ENCODE peak calls at places on chromosomes 2 and 18, in four cellular contexts. One of them, this sample, is unnamed.

GRCh38 chr18:67104700-67105284 is 411.7 kb downstream of the DSEL start:
- DNase-seq in activated naive CD4-positive, alpha-beta T cell: no peak
- DNase-seq in HFFc6: peak
- DNase-seq in Calu3: peak
- DNase-seq in this sample: peak

GRCh38 chr2:12389354-12390045 is 327.2 kb upstream of the TRIB2 start:
- DNase-seq in HFFc6: peak
- DNase-seq in Calu3: no peak
- DNase-seq in activated naive CD4-positive, alpha-beta T cell: no peak
- DNase-seq in this sample: peak

GRCh38 chr18:48111547-48111946 is 181.1 kb upstream of the SMAD2 start:
- DNase-seq in HFFc6: no peak
- DNase-seq in activated naive CD4-positive, alpha-beta T cell: no peak
- DNase-seq in Calu3: no peak
- DNase-seq in this sample: no peak

GRCh38 chr2:85444629-85445028 is 26.1 kb downstream of the SH2D6 start:
- DNase-seq in activated naive CD4-positive, alpha-beta T cell: no peak
- DNase-seq in HFFc6: no peak
- DNase-seq in Calu3: no peak
- DNase-seq in this sample: peak

GRCh38 chr2:223668302-223668998 is 66.3 kb upstream of the SCG2 start:
- DNase-seq in activated naive CD4-positive, alpha-beta T cell: no peak
- DNase-seq in Calu3: no peak
- DNase-seq in HFFc6: peak
- DNase-seq in this sample: peak

GRCh38 chr2:97760480-97761049 is 47.2 kb downstream of the ZAP70 start:
- DNase-seq in HFFc6: no peak
- DNase-seq in activated naive CD4-positive, alpha-beta T cell: no peak
- DNase-seq in Calu3: no peak
- DNase-seq in this sample: no peak

GRCh38 chr2:170747921-170748320 is 22.3 kb upstream of the ERICH2 start:
- DNase-seq in HFFc6: peak
- DNase-seq in Calu3: no peak
- DNase-seq in activated naive CD4-positive, alpha-beta T cell: no peak
- DNase-seq in this sample: peak

GRCh38 chr18:23906658-23907057 is 107.9 kb upstream of the TTC39C start:
- DNase-seq in HFFc6: peak
- DNase-seq in Calu3: no peak
- DNase-seq in activated naive CD4-positive, alpha-beta T cell: no peak
- DNase-seq in this sample: peak

GRCh38 chr2:99984781-99985525 is 157.4 kb downstream of the AFF3 start:
- DNase-seq in activated naive CD4-positive, alpha-beta T cell: no peak
- DNase-seq in HFFc6: no peak
- DNase-seq in Calu3: no peak
- DNase-seq in this sample: peak

GRCh38 chr2:7801212-7801611 is 880.6 kb upstream of the ID2 start:
- DNase-seq in activated naive CD4-positive, alpha-beta T cell: no peak
- DNase-seq in HFFc6: no peak
- DNase-seq in Calu3: no peak
- DNase-seq in this sample: no peak

GRCh38 chr18:2654828-2655152 is 736 bp upstream of the SMCHD1 start:
- DNase-seq in HFFc6: no peak
- DNase-seq in Calu3: no peak
- DNase-seq in activated naive CD4-positive, alpha-beta T cell: no peak
- DNase-seq in this sample: no peak

GRCh38 chr2:96146151-96146880 is 1.1 kb upstream of the DUSP2 start:
- DNase-seq in HFFc6: no peak
- DNase-seq in activated naive CD4-positive, alpha-beta T cell: peak
- DNase-seq in Calu3: no peak
- DNase-seq in this sample: no peak

GRCh38 chr2:95552911-95553310 is 38.9 kb upstream of the TRIM43 start:
- DNase-seq in Calu3: no peak
- DNase-seq in HFFc6: no peak
- DNase-seq in activated naive CD4-positive, alpha-beta T cell: no peak
- DNase-seq in this sample: peak

GRCh38 chr2:215505044-215505786 is 69.3 kb upstream of the FN1 start:
- DNase-seq in Calu3: no peak
- DNase-seq in activated naive CD4-positive, alpha-beta T cell: no peak
- DNase-seq in HFFc6: no peak
- DNase-seq in this sample: peak

GRCh38 chr2:109204412-109204811 is 75.4 kb downstream of the SH3RF3 start:
- DNase-seq in Calu3: peak
- DNase-seq in activated naive CD4-positive, alpha-beta T cell: no peak
- DNase-seq in HFFc6: no peak
- DNase-seq in this sample: no peak

GRCh38 chr2:32264422-32265149 is at the start of gene NLRC4:
- DNase-seq in Calu3: no peak
- DNase-seq in activated naive CD4-positive, alpha-beta T cell: no peak
- DNase-seq in HFFc6: no peak
- DNase-seq in this sample: no peak

GRCh38 chr2:197113221-197113831 is 186.8 kb upstream of the PGAP1 start:
- DNase-seq in activated naive CD4-positive, alpha-beta T cell: no peak
- DNase-seq in Calu3: no peak
- DNase-seq in HFFc6: no peak
- DNase-seq in this sample: peak

GRCh38 chr2:24855703-24856102 is 62.5 kb downstream of the CENPO start:
- DNase-seq in HFFc6: peak
- DNase-seq in Calu3: no peak
- DNase-seq in activated naive CD4-positive, alpha-beta T cell: no peak
- DNase-seq in this sample: peak

GRCh38 chr2:9668686-9669338 is 38.0 kb upstream of the YWHAQ start:
- DNase-seq in activated naive CD4-positive, alpha-beta T cell: no peak
- DNase-seq in Calu3: no peak
- DNase-seq in HFFc6: no peak
- DNase-seq in this sample: no peak

GRCh38 chr2:65228249-65228750 is 669 bp downstream of the ACTR2 start:
- DNase-seq in activated naive CD4-positive, alpha-beta T cell: no peak
- DNase-seq in Calu3: peak
- DNase-seq in HFFc6: peak
- DNase-seq in this sample: peak

GRCh38 chr2:137254081-137254480 is 488.7 kb downstream of the THSD7B start:
- DNase-seq in Calu3: no peak
- DNase-seq in HFFc6: no peak
- DNase-seq in activated naive CD4-positive, alpha-beta T cell: no peak
- DNase-seq in this sample: peak

GRCh38 chr2:70557171-70557838 is 3.7 kb upstream of the TGFA start:
- DNase-seq in Calu3: no peak
- DNase-seq in HFFc6: no peak
- DNase-seq in activated naive CD4-positive, alpha-beta T cell: no peak
- DNase-seq in this sample: no peak

GRCh38 chr2:25078171-25079049 is 36.5 kb downstream of the EFR3B start:
- DNase-seq in activated naive CD4-positive, alpha-beta T cell: no peak
- DNase-seq in HFFc6: peak
- DNase-seq in Calu3: peak
- DNase-seq in this sample: peak

This sample was measured in EH.